ENCODE peak calls at places on chromosomes 13 and 19, in six cellular contexts. One of them, this sample, is unnamed.

GRCh38 chr19:53989600-53990533 is 1.6 kb upstream of the CACNG6 start:
- DNase-seq in hypothalamus: no peak
- DNase-seq in HS-27A: no peak
- DNase-seq in epithelial cell of esophagus: no peak
- DNase-seq in activated B cell treated with CpG ODN at 0.5 μM for 24 hours: no peak
- DNase-seq in EL: no peak
- DNase-seq in this sample: peak; percentile 11

GRCh38 chr19:17721821-17722220 is 2.5 kb downstream of the MAP1S start:
- DNase-seq in epithelial cell of esophagus: peak; percentile 66
- DNase-seq in HS-27A: no peak
- DNase-seq in activated B cell treated with CpG ODN at 0.5 μM for 24 hours: no peak
- DNase-seq in EL: peak; percentile 56
- DNase-seq in hypothalamus: no peak
- DNase-seq in this sample: no peak

GRCh38 chr19:52115526-52116053 is 20.0 kb upstream of the ZNF841 start:
- DNase-seq in epithelial cell of esophagus: no peak
- DNase-seq in hypothalamus: no peak
- DNase-seq in activated B cell treated with CpG ODN at 0.5 μM for 24 hours: no peak
- DNase-seq in HS-27A: no peak
- DNase-seq in EL: no peak
- DNase-seq in this sample: no peak

GRCh38 chr13:91704398-91704797 is 306.0 kb downstream of the GPC5 start:
- DNase-seq in hypothalamus: no peak
- DNase-seq in epithelial cell of esophagus: no peak
- DNase-seq in EL: no peak
- DNase-seq in activated B cell treated with CpG ODN at 0.5 μM for 24 hours: no peak
- DNase-seq in HS-27A: no peak
- DNase-seq in this sample: no peak

GRCh38 chr13:87872813-87873212 is 201.6 kb downstream of the SLITRK5 start:
- DNase-seq in HS-27A: no peak
- DNase-seq in activated B cell treated with CpG ODN at 0.5 μM for 24 hours: no peak
- DNase-seq in EL: no peak
- DNase-seq in epithelial cell of esophagus: no peak
- DNase-seq in hypothalamus: no peak
- DNase-seq in this sample: no peak

GRCh38 chr19:45638930-45639729 is at the start of gene EML2:
- DNase-seq in hypothalamus: no peak
- DNase-seq in EL: peak; percentile 51
- DNase-seq in epithelial cell of esophagus: peak; percentile 47
- DNase-seq in HS-27A: no peak
- DNase-seq in activated B cell treated with CpG ODN at 0.5 μM for 24 hours: peak; percentile 67
- DNase-seq in this sample: no peak

GRCh38 chr19:39684283-39684682 is 20.0 kb upstream of the LGALS14 start:
- DNase-seq in epithelial cell of esophagus: no peak
- DNase-seq in hypothalamus: no peak
- DNase-seq in HS-27A: no peak
- DNase-seq in activated B cell treated with CpG ODN at 0.5 μM for 24 hours: no peak
- DNase-seq in EL: no peak
- DNase-seq in this sample: no peak

GRCh38 chr13:74129500-74130144 is 4.6 kb downstream of the KLF12 start:
- DNase-seq in hypothalamus: no peak
- DNase-seq in epithelial cell of esophagus: no peak
- DNase-seq in activated B cell treated with CpG ODN at 0.5 μM for 24 hours: no peak
- DNase-seq in HS-27A: no peak
- DNase-seq in EL: peak; percentile 44
- DNase-seq in this sample: no peak

GRCh38 chr19:48837081-48837524 is 812 bp upstream of the HSD17B14 start:
- DNase-seq in hypothalamus: peak; percentile 50
- DNase-seq in HS-27A: peak; percentile 62
- DNase-seq in epithelial cell of esophagus: peak; percentile 65
- DNase-seq in EL: peak; percentile 80
- DNase-seq in activated B cell treated with CpG ODN at 0.5 μM for 24 hours: peak; percentile 73
- DNase-seq in this sample: peak; percentile 80

GRCh38 chr19:46849610-46850009 is 1.0 kb downstream of the AP2S1 start:
- DNase-seq in epithelial cell of esophagus: no peak
- DNase-seq in EL: peak; percentile 39
- DNase-seq in hypothalamus: no peak
- DNase-seq in activated B cell treated with CpG ODN at 0.5 μM for 24 hours: no peak
- DNase-seq in HS-27A: no peak
- DNase-seq in this sample: no peak

GRCh38 chr19:38648789-38649304 is 1.4 kb downstream of the ACTN4 start:
- DNase-seq in EL: no peak
- DNase-seq in hypothalamus: no peak
- DNase-seq in epithelial cell of esophagus: no peak
- DNase-seq in activated B cell treated with CpG ODN at 0.5 μM for 24 hours: no peak
- DNase-seq in HS-27A: no peak
- DNase-seq in this sample: no peak

GRCh38 chr19:39212377-39212742 is 8.3 kb upstream of the SYCN start:
- DNase-seq in EL: peak; percentile 26
- DNase-seq in activated B cell treated with CpG ODN at 0.5 μM for 24 hours: no peak
- DNase-seq in epithelial cell of esophagus: no peak
- DNase-seq in hypothalamus: no peak
- DNase-seq in HS-27A: peak; percentile 7
- DNase-seq in this sample: no peak

GRCh38 chr13:20064128-20064527 is 96.7 kb downstream of the GJA3 start:
- DNase-seq in EL: peak; percentile 2
- DNase-seq in epithelial cell of esophagus: no peak
- DNase-seq in HS-27A: no peak
- DNase-seq in activated B cell treated with CpG ODN at 0.5 μM for 24 hours: no peak
- DNase-seq in hypothalamus: no peak
- DNase-seq in this sample: no peak

GRCh38 chr19:32651729-32652140 is 23.2 kb downstream of the ANKRD27 start:
- DNase-seq in activated B cell treated with CpG ODN at 0.5 μM for 24 hours: no peak
- DNase-seq in HS-27A: no peak
- DNase-seq in epithelial cell of esophagus: no peak
- DNase-seq in hypothalamus: peak; percentile 11
- DNase-seq in EL: no peak
- DNase-seq in this sample: peak; percentile 33

GRCh38 chr13:91609353-91609752 is 210.9 kb downstream of the GPC5 start:
- DNase-seq in EL: no peak
- DNase-seq in hypothalamus: no peak
- DNase-seq in epithelial cell of esophagus: no peak
- DNase-seq in activated B cell treated with CpG ODN at 0.5 μM for 24 hours: no peak
- DNase-seq in HS-27A: no peak
- DNase-seq in this sample: no peak

GRCh38 chr13:30776661-30777060 is 41.3 kb downstream of the ALOX5AP start:
- DNase-seq in EL: no peak
- DNase-seq in hypothalamus: no peak
- DNase-seq in activated B cell treated with CpG ODN at 0.5 μM for 24 hours: no peak
- DNase-seq in HS-27A: no peak
- DNase-seq in epithelial cell of esophagus: no peak
- DNase-seq in this sample: no peak